ENCODE peak calls at places on chromosomes 16 and 17, in seven cellular contexts. S, M, P, G, D, R and V are unnamed samples.

GRCh38 chr17:44071772-44072171 is 1.2 kb downstream of the G6PC3 start:
- DNase-seq in S (no peak), M (peak; percentile 14), P (no peak), G (no peak), D (no peak), R (no peak), V (no peak)

GRCh38 chr17:83062818-83063671 is 16.4 kb upstream of the METRNL start:
- DNase-seq in S (no peak), M (no peak), P (no peak), G (peak; percentile 7), D (no peak), R (peak; percentile 8), V (peak; percentile 18)

GRCh38 chr17:40314557-40314953 is 5.6 kb downstream of the RARA start:
- DNase-seq in S (no peak), M (peak; percentile 91), P (peak; percentile 89), G (peak; percentile 92), D (peak; percentile 85), R (no peak), V (peak; percentile 93)

GRCh38 chr17:74307984-74308773 is 17.8 kb upstream of the KIF19 start:
- DNase-seq in S (no peak), M (no peak), P (no peak), G (no peak), D (no peak), R (no peak), V (no peak)

GRCh38 chr17:18946536-18946935 is 5.4 kb upstream of the SLC5A10 start:
- DNase-seq in S (peak; percentile 67), M (peak; percentile 19), P (no peak), G (no peak), D (no peak), R (no peak), V (no peak)

GRCh38 chr16:89114159-89114981 is 20.7 kb downstream of the ACSF3 start:
- DNase-seq in S (no peak), M (no peak), P (no peak), G (peak; percentile 6), D (no peak), R (no peak), V (no peak)

GRCh38 chr16:74667215-74667765 is 613 bp upstream of the RFWD3 start:
- DNase-seq in S (peak; percentile 70), M (peak; percentile 3), P (peak; percentile 11), G (peak; percentile 19), D (peak; percentile 55), R (no peak), V (no peak)

GRCh38 chr17:41391535-41391934 is 5.9 kb downstream of the KRT31 start:
- DNase-seq in S (no peak), M (no peak), P (no peak), G (no peak), D (no peak), R (no peak), V (no peak)

GRCh38 chr16:46711106-46711769 is 21.8 kb downstream of the ORC6 start:
- DNase-seq in S (no peak), M (no peak), P (no peak), G (peak; percentile 17), D (no peak), R (no peak), V (no peak)

GRCh38 chr17:17820457-17821158 is 16.2 kb downstream of the SREBF1 start:
- DNase-seq in S (no peak), M (no peak), P (no peak), G (no peak), D (no peak), R (no peak), V (no peak)

GRCh38 chr17:45660474-45660873 is 123.6 kb upstream of the CRHR1 start:
- DNase-seq in S (no peak), M (no peak), P (no peak), G (no peak), D (no peak), R (no peak), V (no peak)

GRCh38 chr17:81983011-81983638 is 5.7 kb downstream of the ASPSCR1 start:
- DNase-seq in S (no peak), M (no peak), P (no peak), G (no peak), D (no peak), R (peak; percentile 7), V (no peak)

GRCh38 chr16:54875443-54875842 is 55.2 kb upstream of the IRX5 start:
- DNase-seq in S (no peak), M (no peak), P (no peak), G (no peak), D (no peak), R (no peak), V (no peak)

GRCh38 chr17:73155410-73156165 is 9.2 kb upstream of the SSTR2 start:
- DNase-seq in S (no peak), M (no peak), P (no peak), G (no peak), D (no peak), R (peak; percentile 95), V (no peak)

GRCh38 chr16:88720396-88720970 is 14.2 kb downstream of the CTU2 start:
- DNase-seq in S (no peak), M (no peak), P (no peak), G (no peak), D (no peak), R (no peak), V (no peak)

GRCh38 chr16:1990336-1991134 is 765 bp downstream of the SYNGR3 start:
- DNase-seq in S (peak; percentile 71), M (no peak), P (peak; percentile 52), G (peak; percentile 77), D (peak; percentile 78), R (peak; percentile 67), V (no peak)

GRCh38 chr17:49486012-49486641 is 9.0 kb upstream of the NGFR start:
- DNase-seq in S (no peak), M (no peak), P (no peak), G (no peak), D (peak; percentile 46), R (peak; percentile 97), V (no peak)

GRCh38 chr17:73551756-73552155 is 92.5 kb downstream of the SDK2 start:
- DNase-seq in S (no peak), M (no peak), P (no peak), G (no peak), D (no peak), R (peak; percentile 66), V (no peak)

GRCh38 chr16:66419527-66419926 is 7.6 kb upstream of the BEAN1 start:
- DNase-seq in S (no peak), M (no peak), P (no peak), G (no peak), D (no peak), R (no peak), V (no peak)
- TF ChIP-seq CTCF in S (peak; percentile 16), M (no peak), P (no peak), G (no peak), D (no peak), R (peak; percentile 38), V (no peak)

DNA sequence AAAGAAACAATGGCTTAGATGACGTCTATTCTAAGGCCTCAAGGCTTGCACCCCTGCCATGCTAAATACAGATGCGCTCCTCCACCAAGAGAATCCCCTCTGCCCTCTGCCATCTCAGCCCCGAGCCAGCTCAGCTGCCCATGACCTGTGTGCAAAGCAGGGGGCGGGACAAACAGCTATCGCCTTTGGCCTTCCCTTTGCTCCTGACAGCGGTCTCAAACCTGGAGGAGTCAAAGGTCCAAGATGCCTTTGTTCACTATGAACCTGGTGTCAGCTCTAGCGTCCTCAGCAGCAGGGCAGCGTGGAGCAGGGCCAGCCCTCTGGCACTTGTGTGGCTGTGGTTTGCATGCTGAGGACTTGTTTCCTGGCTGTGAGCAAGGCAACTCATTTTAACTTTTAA is 12.3 kb downstream of the SLX4 start:
- DNase-seq in S (no peak), M (no peak), P (no peak), G (no peak), D (no peak), R (no peak), V (no peak)
- TF ChIP-seq CTCF in S (no peak), M (no peak), P (no peak), G (no peak), D (no peak), R (no peak), V (no peak)

DNA sequence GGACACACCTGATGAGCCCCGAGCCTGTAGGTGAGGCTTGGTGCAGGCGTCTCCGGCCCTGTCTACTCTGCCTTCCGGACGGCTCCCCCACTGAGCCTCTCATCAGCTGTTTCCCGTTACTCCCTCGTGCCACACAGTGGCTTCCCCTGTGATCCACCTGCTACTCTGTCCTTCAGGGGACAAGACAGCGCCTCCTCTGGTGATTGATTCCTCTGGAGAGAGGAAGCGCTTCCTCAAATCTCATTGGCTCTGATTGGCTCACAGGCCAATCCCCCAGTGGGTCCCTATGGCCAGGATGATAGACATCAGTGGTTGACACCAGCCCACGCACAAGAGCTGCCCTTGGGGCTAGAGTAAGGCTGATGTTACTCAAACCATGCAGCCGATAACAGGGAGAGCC is 24.0 kb downstream of the RNF213 start:
- DNase-seq in S (no peak), M (no peak), P (no peak), G (no peak), D (no peak), R (peak; percentile 46), V (no peak)
- TF ChIP-seq CTCF in S (no peak), M (no peak), P (no peak), G (no peak), D (no peak), R (peak; percentile 48), V (no peak)

DNA sequence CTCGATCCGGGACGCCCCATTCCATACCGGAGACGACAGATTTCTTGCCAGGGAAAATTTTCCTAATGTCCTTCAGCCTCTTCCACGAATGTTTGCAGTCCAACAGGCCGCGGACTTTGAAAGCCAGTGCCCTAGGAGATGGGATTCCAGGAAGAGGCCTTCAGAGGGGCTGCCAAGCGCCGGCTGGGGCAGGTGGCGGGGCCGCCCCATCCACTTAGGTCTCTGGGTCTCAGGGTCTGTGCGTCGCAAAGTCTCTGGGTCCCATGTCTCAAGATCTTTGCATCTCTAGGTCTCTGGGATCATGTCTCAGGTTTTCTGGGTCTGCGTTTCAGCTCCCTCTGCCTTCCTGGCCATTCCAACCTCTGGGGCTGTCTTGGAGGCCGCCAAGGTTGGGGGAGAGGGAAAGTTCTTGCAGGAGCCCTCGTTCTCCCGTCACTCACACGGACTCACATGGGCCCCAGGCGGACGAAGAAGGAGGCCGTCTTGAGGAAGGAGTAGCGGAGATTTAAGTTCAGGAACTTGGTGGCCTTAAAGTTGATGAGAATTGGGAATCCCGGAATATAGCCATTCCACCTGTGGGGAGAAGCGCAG is 7.2 kb downstream of the ALOX12B start:
- DNase-seq in S (no peak), M (no peak), P (no peak), G (no peak), D (no peak), R (no peak), V (no peak)
- TF ChIP-seq CTCF in S (peak; percentile 13), M (no peak), P (no peak), G (peak; percentile 9), D (no peak), R (no peak), V (no peak)

DNA sequence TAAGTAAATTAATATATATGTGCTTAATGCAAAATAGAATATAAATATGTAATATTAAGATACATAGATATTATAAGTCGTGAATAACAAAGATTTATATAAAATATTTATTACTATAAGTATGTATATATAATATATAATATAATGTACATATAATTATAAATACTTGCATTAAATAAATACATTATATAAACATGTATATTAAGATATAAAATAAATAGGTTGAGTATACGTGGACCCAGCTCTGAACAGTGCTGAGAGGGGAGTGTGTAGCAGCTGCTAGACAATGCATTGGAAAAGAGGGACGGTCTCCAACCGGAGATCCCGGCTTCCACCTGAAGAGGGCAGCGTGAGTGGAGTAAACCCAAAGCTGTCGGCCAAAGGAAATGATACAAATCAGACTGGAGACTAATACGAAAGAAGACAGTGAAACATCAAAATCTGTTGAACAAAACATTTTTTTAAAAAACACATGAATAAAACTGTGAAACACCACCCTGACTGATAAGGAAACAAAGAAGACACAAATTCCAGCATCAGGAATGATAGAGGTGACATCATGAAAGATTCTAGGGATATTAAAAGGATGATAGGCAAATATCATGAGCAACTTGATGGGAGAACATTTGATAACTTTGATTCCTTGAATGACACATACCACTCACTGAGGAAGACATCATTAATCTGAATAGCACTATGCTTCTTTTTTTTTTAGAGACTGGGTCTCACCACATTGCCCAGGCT is 125.4 kb upstream of the CHMP6 start:
- DNase-seq in S (peak; percentile 78), M (peak; percentile 69), P (peak; percentile 54), G (peak; percentile 71), D (peak; percentile 58), R (peak; percentile 87), V (peak; percentile 45)
- TF ChIP-seq CTCF in S (peak; percentile 63), M (peak; percentile 75), P (peak; percentile 62), G (peak; percentile 65), D (peak; percentile 61), R (peak; percentile 85), V (peak; percentile 34)